ENCODE peak calls at places on chromosomes 7 and 10, in four cellular contexts. One of them, this sample, is unnamed.

GRCh38 chr10:35382096-35382495 is 45.8 kb downstream of the CCNY start:
- DNase-seq in left colon: no peak
- DNase-seq in amniotic stem cell: no peak
- DNase-seq in stimulated activated CD4-positive, alpha-beta T cell treated with anti-CD3 and anti-CD28 coated beads, TNF-alpha, amount 100 ng/mL, for 1 hour: no peak
- DNase-seq in this sample: no peak

GRCh38 chr7:26103541-26104070 is 48.4 kb upstream of the NFE2L3 start:
- DNase-seq in left colon: no peak
- DNase-seq in amniotic stem cell: no peak
- DNase-seq in stimulated activated CD4-positive, alpha-beta T cell treated with anti-CD3 and anti-CD28 coated beads, TNF-alpha, amount 100 ng/mL, for 1 hour: no peak
- DNase-seq in this sample: no peak

GRCh38 chr7:124918662-124919061 is 11.0 kb downstream of the POT1 start:
- DNase-seq in left colon: no peak
- DNase-seq in amniotic stem cell: no peak
- DNase-seq in stimulated activated CD4-positive, alpha-beta T cell treated with anti-CD3 and anti-CD28 coated beads, TNF-alpha, amount 100 ng/mL, for 1 hour: no peak
- DNase-seq in this sample: no peak

GRCh38 chr10:21326594-21326993 is 198.9 kb downstream of the SKIDA1 start:
- DNase-seq in left colon: no peak
- DNase-seq in amniotic stem cell: no peak
- DNase-seq in stimulated activated CD4-positive, alpha-beta T cell treated with anti-CD3 and anti-CD28 coated beads, TNF-alpha, amount 100 ng/mL, for 1 hour: no peak
- DNase-seq in this sample: no peak

GRCh38 chr10:7119325-7120015 is 291.4 kb downstream of the SFMBT2 start:
- DNase-seq in left colon: no peak
- DNase-seq in amniotic stem cell: no peak
- DNase-seq in stimulated activated CD4-positive, alpha-beta T cell treated with anti-CD3 and anti-CD28 coated beads, TNF-alpha, amount 100 ng/mL, for 1 hour: no peak
- DNase-seq in this sample: no peak

GRCh38 chr10:73768881-73769280 is 13.0 kb upstream of the CHCHD1 start:
- DNase-seq in left colon: no peak
- DNase-seq in amniotic stem cell: no peak
- DNase-seq in stimulated activated CD4-positive, alpha-beta T cell treated with anti-CD3 and anti-CD28 coated beads, TNF-alpha, amount 100 ng/mL, for 1 hour: no peak
- DNase-seq in this sample: no peak

GRCh38 chr10:17088118-17088806 is 41.3 kb downstream of the CUBN start:
- DNase-seq in left colon: no peak
- DNase-seq in amniotic stem cell: no peak
- DNase-seq in stimulated activated CD4-positive, alpha-beta T cell treated with anti-CD3 and anti-CD28 coated beads, TNF-alpha, amount 100 ng/mL, for 1 hour: no peak
- DNase-seq in this sample: no peak

GRCh38 chr10:125159486-125159931 is 854 bp downstream of the CTBP2 start:
- DNase-seq in left colon: no peak
- DNase-seq in amniotic stem cell: no peak
- DNase-seq in stimulated activated CD4-positive, alpha-beta T cell treated with anti-CD3 and anti-CD28 coated beads, TNF-alpha, amount 100 ng/mL, for 1 hour: no peak
- DNase-seq in this sample: peak; percentile 52

GRCh38 chr10:113267616-113268015 is 285.2 kb upstream of the HABP2 start:
- DNase-seq in left colon: no peak
- DNase-seq in amniotic stem cell: peak; percentile 26
- DNase-seq in stimulated activated CD4-positive, alpha-beta T cell treated with anti-CD3 and anti-CD28 coated beads, TNF-alpha, amount 100 ng/mL, for 1 hour: no peak
- DNase-seq in this sample: no peak

GRCh38 chr7:133645870-133646492 is 393.1 kb downstream of the EXOC4 start:
- DNase-seq in left colon: no peak
- DNase-seq in amniotic stem cell: no peak
- DNase-seq in stimulated activated CD4-positive, alpha-beta T cell treated with anti-CD3 and anti-CD28 coated beads, TNF-alpha, amount 100 ng/mL, for 1 hour: no peak
- DNase-seq in this sample: no peak

GRCh38 chr7:157125376-157126223 is 13.1 kb upstream of the UBE3C start:
- DNase-seq in left colon: no peak
- DNase-seq in amniotic stem cell: no peak
- DNase-seq in stimulated activated CD4-positive, alpha-beta T cell treated with anti-CD3 and anti-CD28 coated beads, TNF-alpha, amount 100 ng/mL, for 1 hour: no peak
- DNase-seq in this sample: no peak

GRCh38 chr10:69316313-69317059 is 38.2 kb downstream of the HK1 start:
- DNase-seq in left colon: no peak
- DNase-seq in amniotic stem cell: no peak
- DNase-seq in stimulated activated CD4-positive, alpha-beta T cell treated with anti-CD3 and anti-CD28 coated beads, TNF-alpha, amount 100 ng/mL, for 1 hour: no peak
- DNase-seq in this sample: no peak

GRCh38 chr10:46556515-46557318 is at the start of gene GPRIN2:
- DNase-seq in left colon: peak; percentile 82
- DNase-seq in amniotic stem cell: no peak
- DNase-seq in stimulated activated CD4-positive, alpha-beta T cell treated with anti-CD3 and anti-CD28 coated beads, TNF-alpha, amount 100 ng/mL, for 1 hour: no peak
- DNase-seq in this sample: peak; percentile 84

GRCh38 chr10:31010062-31010461 is 21.6 kb downstream of the ZNF438 start:
- DNase-seq in left colon: no peak
- DNase-seq in amniotic stem cell: no peak
- DNase-seq in stimulated activated CD4-positive, alpha-beta T cell treated with anti-CD3 and anti-CD28 coated beads, TNF-alpha, amount 100 ng/mL, for 1 hour: no peak
- DNase-seq in this sample: no peak

GRCh38 chr7:151061241-151062110 is 2.1 kb downstream of the SLC4A2 start:
- DNase-seq in left colon: peak; percentile 38
- DNase-seq in amniotic stem cell: no peak
- DNase-seq in stimulated activated CD4-positive, alpha-beta T cell treated with anti-CD3 and anti-CD28 coated beads, TNF-alpha, amount 100 ng/mL, for 1 hour: no peak
- DNase-seq in this sample: no peak

GRCh38 chr7:29442146-29442545 is 121.5 kb upstream of the PRR15 start:
- DNase-seq in left colon: no peak
- DNase-seq in amniotic stem cell: no peak
- DNase-seq in stimulated activated CD4-positive, alpha-beta T cell treated with anti-CD3 and anti-CD28 coated beads, TNF-alpha, amount 100 ng/mL, for 1 hour: no peak
- DNase-seq in this sample: no peak

GRCh38 chr10:132616170-132616994 is 78.8 kb downstream of the INPP5A start:
- DNase-seq in left colon: peak; percentile 21
- DNase-seq in amniotic stem cell: no peak
- DNase-seq in stimulated activated CD4-positive, alpha-beta T cell treated with anti-CD3 and anti-CD28 coated beads, TNF-alpha, amount 100 ng/mL, for 1 hour: no peak
- DNase-seq in this sample: no peak

GRCh38 chr10:75658915-75659314 is 227.5 kb downstream of the LRMDA start:
- DNase-seq in left colon: no peak
- DNase-seq in amniotic stem cell: no peak
- DNase-seq in stimulated activated CD4-positive, alpha-beta T cell treated with anti-CD3 and anti-CD28 coated beads, TNF-alpha, amount 100 ng/mL, for 1 hour: no peak
- DNase-seq in this sample: no peak

GRCh38 chr7:151552352-151553028 is 32.8 kb upstream of the RHEB start:
- DNase-seq in left colon: peak; percentile 37
- DNase-seq in amniotic stem cell: no peak
- DNase-seq in stimulated activated CD4-positive, alpha-beta T cell treated with anti-CD3 and anti-CD28 coated beads, TNF-alpha, amount 100 ng/mL, for 1 hour: no peak
- DNase-seq in this sample: peak; percentile 88

GRCh38 chr7:113217314-113217713 is 99.0 kb upstream of the SMIM30 start:
- DNase-seq in left colon: no peak
- DNase-seq in amniotic stem cell: no peak
- DNase-seq in stimulated activated CD4-positive, alpha-beta T cell treated with anti-CD3 and anti-CD28 coated beads, TNF-alpha, amount 100 ng/mL, for 1 hour: no peak
- DNase-seq in this sample: no peak

GRCh38 chr7:66307591-66308215 is 102.6 kb downstream of the TPST1 start:
- DNase-seq in left colon: no peak
- DNase-seq in amniotic stem cell: no peak
- DNase-seq in stimulated activated CD4-positive, alpha-beta T cell treated with anti-CD3 and anti-CD28 coated beads, TNF-alpha, amount 100 ng/mL, for 1 hour: no peak
- DNase-seq in this sample: peak; percentile 54

GRCh38 chr10:8346861-8347260 is 292.4 kb downstream of the GATA3 start:
- DNase-seq in left colon: no peak
- DNase-seq in amniotic stem cell: no peak
- DNase-seq in stimulated activated CD4-positive, alpha-beta T cell treated with anti-CD3 and anti-CD28 coated beads, TNF-alpha, amount 100 ng/mL, for 1 hour: no peak
- DNase-seq in this sample: no peak

GRCh38 chr7:106178593-106179134 is 66.6 kb upstream of the SYPL1 start:
- DNase-seq in left colon: no peak
- DNase-seq in amniotic stem cell: peak; percentile 13
- DNase-seq in stimulated activated CD4-positive, alpha-beta T cell treated with anti-CD3 and anti-CD28 coated beads, TNF-alpha, amount 100 ng/mL, for 1 hour: no peak
- DNase-seq in this sample: no peak

GRCh38 chr7:121329460-121330052 is 756 bp downstream of the WNT16 start:
- DNase-seq in left colon: no peak
- DNase-seq in amniotic stem cell: no peak
- DNase-seq in stimulated activated CD4-positive, alpha-beta T cell treated with anti-CD3 and anti-CD28 coated beads, TNF-alpha, amount 100 ng/mL, for 1 hour: no peak
- DNase-seq in this sample: peak; percentile 21

GRCh38 chr7:127514499-127514898 is 70.9 kb downstream of the GCC1 start:
- DNase-seq in left colon: no peak
- DNase-seq in amniotic stem cell: no peak
- DNase-seq in stimulated activated CD4-positive, alpha-beta T cell treated with anti-CD3 and anti-CD28 coated beads, TNF-alpha, amount 100 ng/mL, for 1 hour: no peak
- DNase-seq in this sample: no peak

GRCh38 chr7:103866919-103867318 is 122.5 kb downstream of the RELN start:
- DNase-seq in left colon: no peak
- DNase-seq in amniotic stem cell: no peak
- DNase-seq in stimulated activated CD4-positive, alpha-beta T cell treated with anti-CD3 and anti-CD28 coated beads, TNF-alpha, amount 100 ng/mL, for 1 hour: no peak
- DNase-seq in this sample: no peak

GRCh38 chr10:132932461-132933307 is 9.7 kb downstream of the CFAP46 start:
- DNase-seq in left colon: no peak
- DNase-seq in amniotic stem cell: no peak
- DNase-seq in stimulated activated CD4-positive, alpha-beta T cell treated with anti-CD3 and anti-CD28 coated beads, TNF-alpha, amount 100 ng/mL, for 1 hour: no peak
- DNase-seq in this sample: no peak

GRCh38 chr10:131452926-131453771 is 141.6 kb upstream of the TCERG1L start:
- DNase-seq in left colon: no peak
- DNase-seq in amniotic stem cell: no peak
- DNase-seq in stimulated activated CD4-positive, alpha-beta T cell treated with anti-CD3 and anti-CD28 coated beads, TNF-alpha, amount 100 ng/mL, for 1 hour: no peak
- DNase-seq in this sample: no peak

GRCh38 chr7:155293721-155294642 is 3.7 kb upstream of the INSIG1 start:
- DNase-seq in left colon: no peak
- DNase-seq in amniotic stem cell: no peak
- DNase-seq in stimulated activated CD4-positive, alpha-beta T cell treated with anti-CD3 and anti-CD28 coated beads, TNF-alpha, amount 100 ng/mL, for 1 hour: no peak
- DNase-seq in this sample: no peak

This sample was measured in pancreas.